ENCODE peak calls at places on chromosomes 11 and 22, in six cellular contexts. One of them, this sample, is unnamed.

GRCh38 chr22:39649500-39650089 is 79.0 kb downstream of the CACNA1I start:
- DNase-seq in D341Med: no peak
- DNase-seq in SJSA1: no peak
- DNase-seq in NB4: no peak
- DNase-seq in cardiac fibroblast: no peak
- DNase-seq in brain microvascular endothelial cell: no peak
- DNase-seq in this sample: no peak

GRCh38 chr11:119339581-119340334 is 925 bp downstream of the C1QTNF5 start:
- DNase-seq in D341Med: peak; percentile 86
- DNase-seq in SJSA1: peak; percentile 37
- DNase-seq in NB4: peak; percentile 52
- DNase-seq in cardiac fibroblast: peak; percentile 77
- DNase-seq in brain microvascular endothelial cell: no peak
- DNase-seq in this sample: peak; percentile 78

GRCh38 chr22:26548984-26549383 is 36.7 kb upstream of the TFIP11 start:
- DNase-seq in D341Med: no peak
- DNase-seq in SJSA1: no peak
- DNase-seq in NB4: no peak
- DNase-seq in cardiac fibroblast: no peak
- DNase-seq in brain microvascular endothelial cell: no peak
- DNase-seq in this sample: no peak

GRCh38 chr22:23158516-23159286 is 13.4 kb downstream of the RAB36 start:
- DNase-seq in D341Med: no peak
- DNase-seq in SJSA1: no peak
- DNase-seq in NB4: no peak
- DNase-seq in cardiac fibroblast: no peak
- DNase-seq in brain microvascular endothelial cell: no peak
- DNase-seq in this sample: no peak

GRCh38 chr11:46381836-46382643 is 571 bp downstream of the MDK start:
- DNase-seq in D341Med: peak; percentile 76
- DNase-seq in SJSA1: peak; percentile 23
- DNase-seq in NB4: peak; percentile 30
- DNase-seq in cardiac fibroblast: peak; percentile 19
- DNase-seq in brain microvascular endothelial cell: no peak
- DNase-seq in this sample: no peak

GRCh38 chr22:25940479-25940878 is 198.5 kb downstream of the MYO18B start:
- DNase-seq in D341Med: no peak
- DNase-seq in SJSA1: no peak
- DNase-seq in NB4: no peak
- DNase-seq in cardiac fibroblast: no peak
- DNase-seq in brain microvascular endothelial cell: no peak
- DNase-seq in this sample: no peak

GRCh38 chr11:93895106-93895862 is 44.9 kb upstream of the VSTM5 start:
- DNase-seq in D341Med: peak; percentile 42
- DNase-seq in SJSA1: peak; percentile 23
- DNase-seq in NB4: peak; percentile 63
- DNase-seq in cardiac fibroblast: peak; percentile 76
- DNase-seq in brain microvascular endothelial cell: peak; percentile 54
- DNase-seq in this sample: no peak

GRCh38 chr11:13314676-13315394 is 37.2 kb downstream of the BMAL1 start:
- DNase-seq in D341Med: no peak
- DNase-seq in SJSA1: no peak
- DNase-seq in NB4: no peak
- DNase-seq in cardiac fibroblast: no peak
- DNase-seq in brain microvascular endothelial cell: no peak
- DNase-seq in this sample: no peak

GRCh38 chr11:33828604-33829429 is 54.5 kb upstream of the FBXO3 start:
- DNase-seq in D341Med: peak; percentile 58
- DNase-seq in SJSA1: no peak
- DNase-seq in NB4: no peak
- DNase-seq in cardiac fibroblast: no peak
- DNase-seq in brain microvascular endothelial cell: no peak
- DNase-seq in this sample: no peak

GRCh38 chr11:114354076-114354475 is 46.2 kb downstream of the C11orf71 start:
- DNase-seq in D341Med: no peak
- DNase-seq in SJSA1: peak; percentile 83
- DNase-seq in NB4: no peak
- DNase-seq in cardiac fibroblast: peak; percentile 72
- DNase-seq in brain microvascular endothelial cell: peak; percentile 98
- DNase-seq in this sample: no peak

GRCh38 chr11:83156996-83157754 is at the start of gene PCF11:
- DNase-seq in D341Med: peak; percentile 69
- DNase-seq in SJSA1: no peak
- DNase-seq in NB4: no peak
- DNase-seq in cardiac fibroblast: no peak
- DNase-seq in brain microvascular endothelial cell: peak; percentile 100
- DNase-seq in this sample: no peak

GRCh38 chr22:20530368-20531153 is 23.2 kb downstream of the MED15 start:
- DNase-seq in D341Med: peak; percentile 27
- DNase-seq in SJSA1: peak; percentile 59
- DNase-seq in NB4: no peak
- DNase-seq in cardiac fibroblast: no peak
- DNase-seq in brain microvascular endothelial cell: peak; percentile 82
- DNase-seq in this sample: no peak

GRCh38 chr22:40797427-40797826 is 21.7 kb downstream of the SLC25A17 start:
- DNase-seq in D341Med: no peak
- DNase-seq in SJSA1: no peak
- DNase-seq in NB4: no peak
- DNase-seq in cardiac fibroblast: peak; percentile 17
- DNase-seq in brain microvascular endothelial cell: no peak
- DNase-seq in this sample: no peak

GRCh38 chr11:104033134-104033533 is 3.3 kb upstream of the DDI1 start:
- DNase-seq in D341Med: no peak
- DNase-seq in SJSA1: peak; percentile 24
- DNase-seq in NB4: no peak
- DNase-seq in cardiac fibroblast: peak; percentile 90
- DNase-seq in brain microvascular endothelial cell: peak; percentile 73
- DNase-seq in this sample: no peak

GRCh38 chr11:34819740-34820482 is 96.3 kb downstream of the APIP start:
- DNase-seq in D341Med: no peak
- DNase-seq in SJSA1: no peak
- DNase-seq in NB4: no peak
- DNase-seq in cardiac fibroblast: peak; percentile 21
- DNase-seq in brain microvascular endothelial cell: no peak
- DNase-seq in this sample: no peak

GRCh38 chr11:8265681-8266241 is 2.1 kb upstream of the LMO1 start:
- DNase-seq in D341Med: no peak
- DNase-seq in SJSA1: no peak
- DNase-seq in NB4: no peak
- DNase-seq in cardiac fibroblast: no peak
- DNase-seq in brain microvascular endothelial cell: no peak
- DNase-seq in this sample: peak; percentile 53

GRCh38 chr11:113202431-113202830 is 112.0 kb upstream of the TTC12 start:
- DNase-seq in D341Med: no peak
- DNase-seq in SJSA1: peak; percentile 4
- DNase-seq in NB4: no peak
- DNase-seq in cardiac fibroblast: no peak
- DNase-seq in brain microvascular endothelial cell: no peak
- DNase-seq in this sample: no peak

GRCh38 chr11:16809901-16810668 is 71.6 kb downstream of the C11orf58 start:
- DNase-seq in D341Med: no peak
- DNase-seq in SJSA1: no peak
- DNase-seq in NB4: no peak
- DNase-seq in cardiac fibroblast: peak; percentile 90
- DNase-seq in brain microvascular endothelial cell: no peak
- DNase-seq in this sample: peak; percentile 88

GRCh38 chr11:1158681-1159525 is 1.1 kb downstream of the MUC5AC start:
- DNase-seq in D341Med: peak; percentile 19
- DNase-seq in SJSA1: no peak
- DNase-seq in NB4: no peak
- DNase-seq in cardiac fibroblast: no peak
- DNase-seq in brain microvascular endothelial cell: no peak
- DNase-seq in this sample: peak; percentile 69

GRCh38 chr22:37259540-37260029 is 15.5 kb upstream of the RAC2 start:
- DNase-seq in D341Med: peak; percentile 62
- DNase-seq in SJSA1: no peak
- DNase-seq in NB4: no peak
- DNase-seq in cardiac fibroblast: peak; percentile 70
- DNase-seq in brain microvascular endothelial cell: peak; percentile 53
- DNase-seq in this sample: no peak

GRCh38 chr11:15276616-15277015 is 161.9 kb downstream of the INSC start:
- DNase-seq in D341Med: peak; percentile 24
- DNase-seq in SJSA1: no peak
- DNase-seq in NB4: peak; percentile 4
- DNase-seq in cardiac fibroblast: peak; percentile 12
- DNase-seq in brain microvascular endothelial cell: no peak
- DNase-seq in this sample: no peak